ENCODE peak calls at places on chromosomes 16 and 17, in six cellular contexts. U is head of caudate nucleus; Y is HT-29; E is glutamatergic neuron; K is NCI-H345; A is stimulated activated CD4-positive, alpha-beta T cell treated with anti-CD3 and anti-CD28 coated beads, Interleukin-15, amount 100 ng/mL, for 24 hours. I is an unnamed sample.

GRCh38 chr16:23597003-23597756 is 1.1 kb upstream of the NDUFAB1 start:
- DNase-seq in A (peak; percentile 17), K (no peak), Y (peak; percentile 54), E (peak; percentile 57), U (no peak), I (peak; percentile 38)

GRCh38 chr16:3740934-3741333 is 23.6 kb upstream of the TRAP1 start:
- DNase-seq in A (no peak), K (no peak), E (no peak), U (no peak), Y (no peak), I (no peak)

GRCh38 chr17:22310717-22311686 is 618.7 kb downstream of the KCNJ18 start:
- DNase-seq in Y (peak; percentile 4), A (no peak), E (no peak), K (no peak), U (no peak), I (peak; percentile 24)

GRCh38 chr17:57517216-57517518 is 227.9 kb downstream of the CCDC182 start:
- DNase-seq in Y (no peak), K (no peak), E (no peak), U (no peak), A (no peak), I (no peak)

GRCh38 chr16:20956319-20956718 is 55.7 kb downstream of the LYRM1 start:
- DNase-seq in A (no peak), K (no peak), Y (no peak), U (no peak), E (no peak), I (no peak)

GRCh38 chr17:40727447-40728231 is 24.1 kb upstream of the KRT24 start:
- DNase-seq in K (no peak), U (no peak), A (peak; percentile 2), E (no peak), Y (no peak), I (no peak)

GRCh38 chr17:80716986-80717385 is 172.3 kb downstream of the RPTOR start:
- DNase-seq in A (no peak), U (no peak), E (no peak), Y (no peak), K (no peak), I (no peak)

GRCh38 chr17:58991718-58992331 is 114.9 kb downstream of the TRIM37 start:
- DNase-seq in A (no peak), K (no peak), U (no peak), Y (no peak), E (no peak), I (no peak)

GRCh38 chr16:54320895-54321294 is 34.3 kb upstream of the IRX3 start:
- DNase-seq in E (no peak), A (no peak), Y (no peak), U (no peak), K (no peak), I (no peak)

GRCh38 chr17:64003526-64004121 is 5.5 kb downstream of the PRR29 start:
- DNase-seq in A (no peak), U (no peak), K (no peak), E (no peak), Y (no peak), I (no peak)

GRCh38 chr16:3651461-3652372 is 2.8 kb upstream of the DNASE1 start:
- DNase-seq in E (no peak), U (peak; percentile 10), K (no peak), A (peak; percentile 1), Y (no peak), I (no peak)

GRCh38 chr17:77875051-77875780 is 83.3 kb upstream of the TNRC6C start:
- DNase-seq in E (peak; percentile 3), A (no peak), U (no peak), K (no peak), Y (no peak), I (no peak)

GRCh38 chr17:21275579-21276339 is 8.8 kb upstream of the MAP2K3 start:
- DNase-seq in U (peak; percentile 98), K (peak; percentile 83), E (peak; percentile 97), Y (peak; percentile 66), A (peak; percentile 99), I (peak; percentile 85)